ENCODE peak calls at places on chromosomes 1 and 21, in four cellular contexts. P, I, M and H are unnamed samples.

GRCh38 chr1:172429324-172430127 is 9.0 kb downstream of the C1orf105 start:
- DNase-seq in P (peak; percentile 89), I (no peak), M (peak; percentile 78), H (peak; percentile 33)

GRCh38 chr1:208107817-208108608 is 136.2 kb downstream of the PLXNA2 start:
- DNase-seq in P (no peak), I (peak; percentile 84), M (no peak), H (peak; percentile 84)

GRCh38 chr1:162070094-162070748 is 730 bp downstream of the NOS1AP start:
- DNase-seq in P (no peak), I (peak; percentile 54), M (no peak), H (no peak)

GRCh38 chr1:244369256-244370057 is 82.3 kb downstream of the ADSS2 start:
- DNase-seq in P (no peak), I (no peak), M (no peak), H (no peak)

GRCh38 chr1:232529747-232530146 is 100.2 kb downstream of the SIPA1L2 start:
- DNase-seq in P (no peak), I (no peak), M (no peak), H (no peak)

GRCh38 chr1:32180186-32181060 is 948 bp downstream of the TXLNA start:
- DNase-seq in P (peak; percentile 49), I (peak; percentile 81), M (no peak), H (peak; percentile 28)

GRCh38 chr1:177975588-177976495 is 6.0 kb upstream of the SEC16B start:
- DNase-seq in P (no peak), I (no peak), M (no peak), H (peak; percentile 48)

GRCh38 chr1:22288593-22289241 is 145.8 kb upstream of the WNT4 start:
- DNase-seq in P (no peak), I (no peak), M (no peak), H (no peak)

GRCh38 chr21:29613021-29613420 is 314.3 kb downstream of the BACH1 start:
- DNase-seq in P (no peak), I (no peak), M (no peak), H (no peak)

GRCh38 chr1:117584181-117584580 is 21.7 kb upstream of the TENT5C start:
- DNase-seq in P (no peak), I (no peak), M (no peak), H (no peak)